ENCODE peak calls at places on chromosomes 6 and 20, in six cellular contexts. K is mesenchymal stem cell, E is IMR-90, S is neuronal stem cell, M is mesendoderm, D is H1. C is an unnamed sample.

GRCh38 chr20:58716476-58717277 is 24.1 kb downstream of the NPEPL1 start:
- DNase-seq in K (no peak), E (no peak), S (peak; percentile 50), M (no peak), D (no peak), C (no peak)

GRCh38 chr6:165426892-165427291 is 117.5 kb upstream of the C6orf118 start:
- DNase-seq in K (no peak), E (no peak), S (no peak), M (no peak), D (no peak), C (no peak)

GRCh38 chr6:150720774-150721233 is 121.1 kb downstream of the PLEKHG1 start:
- DNase-seq in K (no peak), E (no peak), S (peak; percentile 74), M (peak; percentile 69), D (no peak), C (peak; percentile 91)

GRCh38 chr6:49409951-49410542 is 53.0 kb downstream of the MMUT start:
- DNase-seq in K (peak; percentile 72), E (peak; percentile 61), S (peak; percentile 69), M (peak; percentile 70), D (peak; percentile 25), C (peak; percentile 58)

GRCh38 chr6:55175778-55176084 is 1.4 kb downstream of the HCRTR2 start:
- DNase-seq in K (no peak), E (no peak), S (no peak), M (peak; percentile 8), D (no peak), C (no peak)

GRCh38 chr6:90610671-90611542 is 24.0 kb upstream of the MAP3K7 start:
- DNase-seq in K (peak; percentile 37), E (peak; percentile 4), S (peak; percentile 46), M (peak; percentile 82), D (no peak), C (no peak)

GRCh38 chr6:5190467-5190866 is 70.3 kb downstream of the LYRM4 start:
- DNase-seq in K (peak; percentile 93), E (peak; percentile 98), S (no peak), M (no peak), D (no peak), C (peak; percentile 84)

GRCh38 chr20:35895476-35895875 is 58.8 kb downstream of the SCAND1 start:
- DNase-seq in K (no peak), E (no peak), S (no peak), M (no peak), D (no peak), C (no peak)

GRCh38 chr6:123635567-123635966 is 1.2 kb downstream of the TRDN start:
- DNase-seq in K (no peak), E (no peak), S (no peak), M (no peak), D (no peak), C (no peak)

GRCh38 chr6:11381801-11382513 is 149.5 kb upstream of the NEDD9 start:
- DNase-seq in K (no peak), E (no peak), S (no peak), M (peak; percentile 15), D (no peak), C (no peak)

GRCh38 chr20:58634818-58635665 is 16.0 kb upstream of the STX16 start:
- DNase-seq in K (no peak), E (peak; percentile 61), S (no peak), M (no peak), D (no peak), C (no peak)

GRCh38 chr6:86558318-86558717 is 379.0 kb upstream of the HTR1E start:
- DNase-seq in K (no peak), E (no peak), S (no peak), M (no peak), D (no peak), C (no peak)

GRCh38 chr6:35483892-35484645 is 12.8 kb downstream of the TEAD3 start:
- DNase-seq in K (no peak), E (no peak), S (no peak), M (no peak), D (no peak), C (no peak)

GRCh38 chr6:131733376-131734016 is 22.7 kb upstream of the CTAGE9 start:
- DNase-seq in K (no peak), E (peak; percentile 67), S (no peak), M (no peak), D (no peak), C (no peak)

GRCh38 chr20:8431538-8432434 is 299.7 kb downstream of the PLCB1 start:
- DNase-seq in K (no peak), E (no peak), S (no peak), M (peak; percentile 31), D (no peak), C (no peak)

DNA sequence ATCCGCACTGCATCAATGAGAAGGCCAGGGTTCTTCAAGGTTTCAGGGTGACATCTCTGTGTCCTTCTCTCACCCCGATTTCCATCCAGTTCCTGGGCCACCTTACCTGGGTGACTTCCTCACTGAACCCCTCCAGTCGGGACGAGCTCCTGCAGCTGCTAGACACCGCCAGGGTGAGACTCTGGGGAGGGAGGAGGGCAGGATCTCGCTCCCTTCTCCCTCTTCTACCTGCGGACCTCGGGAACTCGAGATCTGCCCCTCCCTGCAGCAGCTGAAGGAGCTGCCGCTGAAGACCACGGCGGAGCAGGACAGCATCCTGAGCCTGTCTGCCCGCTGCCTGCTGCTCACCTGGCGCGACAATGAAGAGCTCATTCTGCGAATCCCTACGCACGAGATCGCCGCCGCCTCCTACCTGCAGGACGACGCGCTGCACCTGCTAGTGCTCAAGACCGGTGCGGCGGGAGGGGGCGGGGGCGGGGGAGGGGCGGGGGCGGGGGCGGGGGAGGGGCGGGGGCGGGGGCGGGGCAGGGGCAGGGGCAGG is 7.5 kb downstream of the CCM2L start:
- DNase-seq in K (no peak), E (no peak), S (peak; percentile 35), M (peak; percentile 95), D (peak; percentile 85), C (peak; percentile 71)
- H3K4me3 ChIP-seq in K (no peak overlapping the region), E (no peak overlapping the region), S (no peak overlapping the region), M (no peak overlapping the region), D (peak overlapping the region; percentile 75), C (no peak overlapping the region)

DNA sequence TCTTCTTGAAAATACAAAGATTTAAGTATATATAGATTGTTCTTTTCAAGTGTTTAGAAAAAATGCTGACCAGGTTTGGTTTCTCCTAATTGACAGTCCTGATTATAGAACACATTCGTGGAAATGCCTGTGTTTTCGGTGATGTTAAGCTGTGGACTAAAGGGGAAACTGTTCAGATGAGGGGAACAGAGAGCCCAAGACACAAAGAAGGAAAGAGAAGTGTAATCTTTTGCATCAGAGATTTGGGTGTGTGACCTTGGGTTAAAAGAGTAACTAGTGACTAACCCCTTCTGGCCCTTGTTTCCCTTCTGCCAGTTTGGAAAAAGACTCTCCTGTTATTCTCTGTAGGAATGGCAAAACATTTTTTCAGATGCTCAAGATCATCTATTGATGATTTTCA is 331.3 kb downstream of the RIMS1 start:
- DNase-seq in K (no peak), E (no peak), S (no peak), M (no peak), D (no peak), C (no peak)
- H2BK120ac ChIP-seq in K (no peak overlapping the region), E (no peak overlapping the region), S (no peak overlapping the region), M (no peak overlapping the region), D (no peak overlapping the region), C (no peak overlapping the region)

GRCh38 chr6:154243793-154244768 is 112.5 kb downstream of the IPCEF1 start:
- DNase-seq in K (no peak), E (no peak), S (no peak), M (peak; percentile 57), D (no peak), C (no peak)
- H3K4me1 ChIP-seq in K (no peaks in the 10 kb centered on the region), E (peaks cover 2% of the 10 kb centered on the region), S (no peaks in the 10 kb centered on the region), M (peaks cover 14% of the 10 kb centered on the region), D (peaks cover 9% of the 10 kb centered on the region), C (no peaks in the 10 kb centered on the region)

GRCh38 chr20:61263084-61263695 is 11.1 kb downstream of the CDH4 start:
- DNase-seq in K (peak; percentile 40), E (peak; percentile 17), S (no peak), M (peak; percentile 43), D (no peak), C (no peak)
- H3K4me3 ChIP-seq in K (no peak overlapping the region), E (no peak overlapping the region), S (no peak overlapping the region), M (no peak overlapping the region), D (no peak overlapping the region), C (no peak overlapping the region)

GRCh38 chr20:24983896-24984295 is 8.7 kb downstream of the APMAP start:
- DNase-seq in K (no peak), E (no peak), S (no peak), M (no peak), D (no peak), C (no peak)
- H2BK120ac ChIP-seq in K (no peak overlapping the region), E (no peak overlapping the region), S (no peak overlapping the region), M (no peak overlapping the region), D (no peak overlapping the region), C (no peak overlapping the region)

DNA sequence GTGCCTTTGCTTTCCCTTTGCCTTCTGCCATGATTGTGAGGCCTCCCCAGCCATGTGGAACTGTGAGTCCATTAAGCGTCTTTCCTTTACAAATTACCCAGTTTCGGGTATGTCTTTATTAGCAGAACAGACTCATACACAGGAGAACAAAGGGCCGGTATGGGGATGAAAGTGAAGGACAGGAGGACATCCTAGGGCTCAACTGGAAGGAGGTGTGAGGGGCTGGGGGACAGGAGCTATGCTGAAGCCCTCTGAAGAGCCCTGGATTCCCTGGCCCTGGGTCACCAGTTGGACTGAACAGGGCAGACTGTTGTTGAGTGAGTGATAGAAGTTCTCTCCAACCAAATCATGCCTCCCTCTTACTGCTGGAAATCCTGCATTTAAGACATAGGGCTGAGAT is 105.8 kb downstream of the SCML4 start:
- DNase-seq in K (no peak), E (no peak), S (no peak), M (no peak), D (no peak), C (no peak)
- H3K4me1 ChIP-seq in K (peaks cover 5% of the 10 kb centered on the region), E (no peaks in the 10 kb centered on the region), S (peaks cover under 1% of the 10 kb centered on the region), M (no peaks in the 10 kb centered on the region), D (no peaks in the 10 kb centered on the region), C (no peaks in the 10 kb centered on the region)

GRCh38 chr20:25318471-25319240 is 70.8 kb downstream of the PYGB start:
- DNase-seq in K (no peak), E (no peak), S (no peak), M (no peak), D (no peak), C (no peak)

GRCh38 chr20:25319241-25320034 is 71.2 kb downstream of the ABHD12 start:
- DNase-seq in K (no peak), E (no peak), S (no peak), M (no peak), D (no peak), C (no peak)

GRCh38 chr20:25321262-25321831 is 69.3 kb downstream of the ABHD12 start:
- DNase-seq in K (peak; percentile 32), E (no peak), S (no peak), M (no peak), D (no peak), C (no peak)

GRCh38 chr20:25321991-25322390 is 68.6 kb downstream of the ABHD12 start:
- DNase-seq in K (peak; percentile 59), E (no peak), S (no peak), M (no peak), D (no peak), C (no peak)

GRCh38 chr20:25320035-25320800 is 70.4 kb downstream of the ABHD12 start:
- DNase-seq in K (no peak), E (no peak), S (no peak), M (no peak), D (no peak), C (no peak)
- H3K4me3 ChIP-seq in K (no peak overlapping the region), E (no peak overlapping the region), S (no peak overlapping the region), M (no peak overlapping the region), D (no peak overlapping the region), C (peak overlapping the region; percentile 32)

DNA sequence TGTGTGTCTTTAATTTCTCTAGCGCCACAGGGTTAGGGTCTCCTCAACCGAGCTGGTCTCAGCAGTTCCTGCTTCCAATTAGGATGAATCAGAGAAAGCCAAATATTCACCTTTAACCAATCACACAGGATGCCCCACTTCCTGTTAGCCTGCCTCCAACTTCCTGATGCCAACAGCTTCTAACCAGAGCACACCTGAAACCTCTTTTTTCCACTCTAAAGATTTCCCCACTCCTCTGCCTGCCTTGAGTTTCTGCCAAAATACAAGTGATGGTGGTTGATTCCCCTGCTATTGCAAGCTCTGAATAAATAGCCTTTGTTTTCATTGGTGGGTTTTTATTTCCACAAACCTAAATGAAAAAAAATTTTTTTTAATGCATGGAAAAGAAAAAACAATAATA is 144.7 kb upstream of the UST start:
- DNase-seq in K (no peak), E (no peak), S (no peak), M (no peak), D (no peak), C (no peak)
- H2BK120ac ChIP-seq in K (no peak overlapping the region), E (no peak overlapping the region), S (no peak overlapping the region), M (no peak overlapping the region), D (no peak overlapping the region), C (no peak overlapping the region)